ENCODE peak calls at places on chromosomes 2 and 18, in nine cellular contexts. G is renal cortical epithelial cell; K is HS-5; S is T-helper 9 cell; L is T-helper 2 cell; J is PC-3; W is HCT116; A is CD4-positive, alpha-beta T cell; T is right cardiac atrium. X is an unnamed sample.

GRCh38 chr18:41530959-41531358 is 424.1 kb upstream of the PIK3C3 start:
- DNase-seq in K (no peak), T (no peak), J (no peak), G (no peak), L (no peak), W (no peak), A (no peak), S (no peak), X (no peak)

GRCh38 chr18:58337688-58338087 is 291.2 kb downstream of the ALPK2 start:
- DNase-seq in A (no peak), K (no peak), W (no peak), G (no peak), S (no peak), J (no peak), L (no peak), T (no peak), X (no peak)

GRCh38 chr18:25136416-25137132 is 215.4 kb downstream of the ZNF521 start:
- DNase-seq in T (no peak), L (no peak), G (peak; percentile 40), A (no peak), W (no peak), K (no peak), J (no peak), S (no peak), X (peak; percentile 1)

GRCh38 chr2:11080253-11081115 is 74.8 kb upstream of the SLC66A3 start:
- DNase-seq in L (no peak), G (no peak), K (no peak), W (no peak), A (no peak), T (no peak), S (no peak), J (no peak), X (no peak)

GRCh38 chr2:46175409-46175808 is 121.8 kb upstream of the EPAS1 start:
- DNase-seq in J (peak; percentile 27), K (no peak), A (no peak), S (no peak), L (no peak), G (peak; percentile 22), W (no peak), T (no peak), X (no peak)

GRCh38 chr2:180571559-180571958 is 408.8 kb upstream of the UBE2E3 start:
- DNase-seq in K (peak; percentile 46), A (no peak), W (no peak), S (no peak), L (no peak), G (peak; percentile 21), T (no peak), J (peak; percentile 53), X (no peak)

GRCh38 chr2:43576983-43577892 is 18.6 kb downstream of the THADA start:
- DNase-seq in L (no peak), J (peak; percentile 51), S (no peak), W (no peak), G (peak; percentile 75), A (no peak), K (peak; percentile 28), T (no peak), X (peak; percentile 61)

GRCh38 chr2:224909885-224910517 is 132.3 kb downstream of the DOCK10 start:
- DNase-seq in L (no peak), K (no peak), A (no peak), J (no peak), T (peak; percentile 57), W (no peak), S (no peak), G (peak; percentile 100), X (peak; percentile 83)

GRCh38 chr2:9206991-9207640 is 504 bp downstream of the ASAP2 start:
- DNase-seq in L (no peak), A (no peak), T (peak; percentile 50), G (no peak), J (no peak), K (no peak), S (no peak), W (no peak), X (peak; percentile 34)

X was measured in RWPE1.